ENCODE peak calls at places on chromosome 13, in four cellular contexts. One of them, this sample, is unnamed.

GRCh38 chr13:95656386-95657015 is 12.0 kb upstream of the DZIP1 start:
- DNase-seq in left ventricle myocardium inferior: no peak
- DNase-seq in DND-41: no peak
- DNase-seq in colonic mucosa: no peak
- DNase-seq in this sample: no peak

GRCh38 chr13:51769455-51770127 is 34.4 kb downstream of the DHRS12 start:
- DNase-seq in left ventricle myocardium inferior: peak; percentile 73
- DNase-seq in DND-41: no peak
- DNase-seq in colonic mucosa: no peak
- DNase-seq in this sample: no peak

GRCh38 chr13:112893570-112894422 is 75.2 kb upstream of the MCF2L start:
- DNase-seq in left ventricle myocardium inferior: no peak
- DNase-seq in DND-41: peak; percentile 39
- DNase-seq in colonic mucosa: peak; percentile 61
- DNase-seq in this sample: no peak

GRCh38 chr13:39385621-39386231 is 217.3 kb downstream of the LHFPL6 start:
- DNase-seq in left ventricle myocardium inferior: no peak
- DNase-seq in DND-41: no peak
- DNase-seq in colonic mucosa: no peak
- DNase-seq in this sample: no peak

GRCh38 chr13:40476175-40476958 is 190.1 kb downstream of the FOXO1 start:
- DNase-seq in left ventricle myocardium inferior: no peak
- DNase-seq in DND-41: no peak
- DNase-seq in colonic mucosa: no peak
- DNase-seq in this sample: no peak

GRCh38 chr13:49495783-49496762 is at the start of gene PHF11:
- DNase-seq in left ventricle myocardium inferior: peak; percentile 81
- DNase-seq in DND-41: peak; percentile 90
- DNase-seq in colonic mucosa: peak; percentile 80
- DNase-seq in this sample: peak; percentile 81

GRCh38 chr13:41627425-41627824 is 170.1 kb downstream of the RGCC start:
- DNase-seq in left ventricle myocardium inferior: no peak
- DNase-seq in DND-41: no peak
- DNase-seq in colonic mucosa: no peak
- DNase-seq in this sample: no peak

GRCh38 chr13:36124236-36124822 is 6.9 kb downstream of the DCLK1 start:
- DNase-seq in left ventricle myocardium inferior: no peak
- DNase-seq in DND-41: no peak
- DNase-seq in colonic mucosa: no peak
- DNase-seq in this sample: no peak

GRCh38 chr13:55566334-55566733 is 1574.4 kb upstream of the PRR20A start:
- DNase-seq in left ventricle myocardium inferior: no peak
- DNase-seq in DND-41: no peak
- DNase-seq in colonic mucosa: no peak
- DNase-seq in this sample: no peak

GRCh38 chr13:22936228-22936627 is 244.6 kb upstream of the SGCG start:
- DNase-seq in left ventricle myocardium inferior: no peak
- DNase-seq in DND-41: no peak
- DNase-seq in colonic mucosa: no peak
- DNase-seq in this sample: no peak

DNA sequence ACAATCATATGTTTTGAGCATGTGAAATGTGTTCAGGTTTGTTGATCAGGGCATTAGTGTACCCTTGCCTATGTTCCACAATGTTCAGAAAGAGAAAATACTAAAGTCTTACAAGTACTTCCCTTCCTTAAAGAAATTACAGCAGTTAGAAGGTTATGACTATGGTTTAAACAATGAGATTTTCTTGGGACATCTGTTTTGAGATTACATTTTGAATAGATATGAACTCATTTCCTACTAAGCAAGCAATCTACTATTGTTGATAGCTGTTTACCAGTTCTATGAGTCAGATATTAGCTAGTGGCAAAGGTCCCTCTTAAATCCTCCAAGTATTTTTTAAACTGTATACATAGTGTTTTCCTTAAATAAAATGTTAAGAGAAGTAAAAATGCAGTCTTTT is 241.3 kb downstream of the DACH1 start:
- DNase-seq in left ventricle myocardium inferior: no peak
- DNase-seq in DND-41: no peak
- DNase-seq in colonic mucosa: no peak
- DNase-seq in this sample: no peak
- H3K4me3 ChIP-seq in left ventricle myocardium inferior: peak overlapping the region; percentile 16
- H3K4me3 ChIP-seq in DND-41: no peak overlapping the region
- H3K4me3 ChIP-seq in colonic mucosa: no peak overlapping the region
- H3K4me3 ChIP-seq in this sample: no peak overlapping the region

GRCh38 chr13:30329009-30329585 is 21.7 kb upstream of the KATNAL1 start:
- DNase-seq in left ventricle myocardium inferior: no peak
- DNase-seq in DND-41: no peak
- DNase-seq in colonic mucosa: no peak
- DNase-seq in this sample: no peak
- TF ChIP-seq CTCF in left ventricle myocardium inferior: no peak
- TF ChIP-seq CTCF in DND-41: no peak
- TF ChIP-seq CTCF in colonic mucosa: no peak
- TF ChIP-seq CTCF in this sample: no peak

GRCh38 chr13:110402301-110403069 is 95.4 kb downstream of the COL4A2 start:
- DNase-seq in left ventricle myocardium inferior: no peak
- DNase-seq in DND-41: no peak
- DNase-seq in colonic mucosa: no peak
- DNase-seq in this sample: no peak
- H3K4me1 ChIP-seq in left ventricle myocardium inferior: peaks cover 82% of the 10 kb centered on the region
- H3K4me1 ChIP-seq in DND-41: no peaks in the 10 kb centered on the region
- H3K4me1 ChIP-seq in colonic mucosa: no peaks in the 10 kb centered on the region
- H3K4me1 ChIP-seq in this sample: no peaks in the 10 kb centered on the region

GRCh38 chr13:43293561-43293960 is 270.2 kb downstream of the DNAJC15 start:
- DNase-seq in left ventricle myocardium inferior: no peak
- DNase-seq in DND-41: no peak
- DNase-seq in colonic mucosa: no peak
- DNase-seq in this sample: no peak

GRCh38 chr13:43289458-43290255 is 266.3 kb downstream of the DNAJC15 start:
- DNase-seq in left ventricle myocardium inferior: no peak
- DNase-seq in DND-41: no peak
- DNase-seq in colonic mucosa: no peak
- DNase-seq in this sample: no peak

GRCh38 chr13:43293986-43294880 is 270.8 kb downstream of the DNAJC15 start:
- DNase-seq in left ventricle myocardium inferior: no peak
- DNase-seq in DND-41: no peak
- DNase-seq in colonic mucosa: no peak
- DNase-seq in this sample: no peak

GRCh38 chr13:43291289-43292055 is 268.1 kb downstream of the DNAJC15 start:
- DNase-seq in left ventricle myocardium inferior: no peak
- DNase-seq in DND-41: no peak
- DNase-seq in colonic mucosa: no peak
- DNase-seq in this sample: no peak

DNA sequence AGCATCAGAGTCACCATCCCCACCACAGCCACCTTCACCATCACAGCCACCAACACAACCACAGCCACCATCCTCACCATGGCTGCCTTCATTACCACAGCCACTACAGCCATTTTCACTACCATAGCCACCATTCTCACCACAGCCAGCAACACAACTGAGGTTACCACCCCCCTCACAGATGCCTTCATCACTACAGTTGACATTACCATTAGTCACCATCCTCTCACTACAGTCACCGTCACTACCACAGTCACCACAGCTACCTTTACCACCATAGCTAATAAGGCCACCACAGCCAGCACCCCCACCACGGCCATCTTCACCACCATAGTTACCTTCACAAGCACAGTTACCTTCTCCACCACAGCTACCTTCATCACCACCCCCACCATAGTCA is 269.6 kb downstream of the DNAJC15 start:
- DNase-seq in left ventricle myocardium inferior: no peak
- DNase-seq in DND-41: no peak
- DNase-seq in colonic mucosa: no peak
- DNase-seq in this sample: no peak
- H3K4me3 ChIP-seq in left ventricle myocardium inferior: no peak overlapping the region
- H3K4me3 ChIP-seq in DND-41: no peak overlapping the region
- H3K4me3 ChIP-seq in colonic mucosa: no peak overlapping the region
- H3K4me3 ChIP-seq in this sample: no peak overlapping the region

GRCh38 chr13:27483421-27483820 is 33.1 kb upstream of the MTIF3 start:
- DNase-seq in left ventricle myocardium inferior: no peak
- DNase-seq in DND-41: no peak
- DNase-seq in colonic mucosa: no peak
- DNase-seq in this sample: no peak

GRCh38 chr13:27476943-27477681 is 26.7 kb upstream of the MTIF3 start:
- DNase-seq in left ventricle myocardium inferior: no peak
- DNase-seq in DND-41: no peak
- DNase-seq in colonic mucosa: no peak
- DNase-seq in this sample: no peak

GRCh38 chr13:27482996-27483395 is 32.6 kb upstream of the MTIF3 start:
- DNase-seq in left ventricle myocardium inferior: no peak
- DNase-seq in DND-41: no peak
- DNase-seq in colonic mucosa: peak; percentile 22
- DNase-seq in this sample: no peak

GRCh38 chr13:27481766-27482165 is 31.4 kb upstream of the MTIF3 start:
- DNase-seq in left ventricle myocardium inferior: peak; percentile 25
- DNase-seq in DND-41: no peak
- DNase-seq in colonic mucosa: peak; percentile 65
- DNase-seq in this sample: no peak
- TF ChIP-seq CTCF in left ventricle myocardium inferior: peak; percentile 65
- TF ChIP-seq CTCF in DND-41: peak; percentile 60
- TF ChIP-seq CTCF in colonic mucosa: peak; percentile 64
- TF ChIP-seq CTCF in this sample: peak; percentile 22

DNA sequence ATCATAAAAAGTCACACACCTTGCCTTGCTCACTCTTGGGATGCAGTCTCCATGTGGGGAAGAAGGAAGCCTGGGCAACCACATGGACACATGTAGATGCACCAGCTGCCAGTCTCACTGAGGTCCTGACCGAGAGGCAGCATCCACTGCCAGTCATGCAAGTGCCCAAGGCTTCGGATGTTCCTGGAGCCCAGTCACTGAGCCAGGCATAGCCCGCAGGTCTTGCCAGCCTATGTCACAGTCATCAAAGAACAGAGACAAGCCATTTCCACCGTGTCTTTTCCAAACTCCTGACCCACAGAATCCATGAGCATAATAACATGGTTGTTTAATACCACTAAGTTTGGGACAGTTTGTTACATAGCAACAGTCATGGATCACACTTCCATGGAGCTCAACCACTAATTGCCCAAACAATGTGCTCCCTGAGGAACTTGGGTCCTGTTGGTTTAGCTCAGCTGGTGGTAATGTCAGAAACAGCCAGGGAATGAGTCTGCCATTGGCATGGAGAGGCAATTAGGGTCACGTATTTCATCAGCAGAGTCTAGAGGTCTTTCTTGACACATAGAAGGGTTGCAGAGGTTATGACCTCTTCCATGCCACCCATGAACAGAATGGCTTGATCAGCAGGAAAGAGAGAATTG is 21.5 kb downstream of the STARD13 start:
- DNase-seq in left ventricle myocardium inferior: no peak
- DNase-seq in DND-41: no peak
- DNase-seq in colonic mucosa: no peak
- DNase-seq in this sample: no peak
- H3K4me1 ChIP-seq in left ventricle myocardium inferior: peaks cover 98% of the 10 kb centered on the region
- H3K4me1 ChIP-seq in DND-41: no peaks in the 10 kb centered on the region
- H3K4me1 ChIP-seq in colonic mucosa: no peaks in the 10 kb centered on the region
- H3K4me1 ChIP-seq in this sample: no peaks in the 10 kb centered on the region